ENCODE peak calls at places on chromosomes 11 and 22, in ten cellular contexts. G is GM19239, T is T-helper 2 cell, N is T1000, K is amygdala, L is lung, A is endothelial cell, O is T-helper 1 cell, W is PC-3, X is AG08395. R is an unnamed sample.

GRCh38 chr11:134752964-134753804 is 341.1 kb upstream of the B3GAT1 start:
- DNase-seq in G (no peak), T (no peak), N (no peak), K (no peak), L (peak), A (no peak), O (no peak), W (no peak), X (no peak), R (no peak)

GRCh38 chr22:23385301-23386244 is 194.5 kb downstream of the IGLL1 start:
- DNase-seq in G (peak), T (peak), N (peak), K (peak), L (peak), A (peak), O (peak), W (peak), X (peak), R (peak)

GRCh38 chr22:37486224-37486845 is at the start of gene MFNG:
- DNase-seq in G (peak), T (peak), N (no peak), K (no peak), L (peak), A (peak), O (peak), W (peak), X (peak), R (peak)

GRCh38 chr11:6413791-6414231 is 5.1 kb downstream of the APBB1 start:
- DNase-seq in G (no peak), T (peak), N (no peak), K (no peak), L (no peak), A (no peak), O (peak), W (no peak), X (peak), R (no peak)

GRCh38 chr11:101555366-101555765 is 28.4 kb downstream of the TRPC6 start:
- DNase-seq in G (no peak), T (no peak), N (no peak), K (no peak), L (no peak), A (no peak), O (no peak), W (no peak), X (no peak), R (no peak)

GRCh38 chr11:10489444-10489785 is 34.4 kb downstream of the AMPD3 start:
- DNase-seq in G (no peak), T (no peak), N (no peak), K (no peak), L (no peak), A (no peak), O (no peak), W (no peak), X (no peak), R (no peak)

GRCh38 chr11:134363592-134363991 is 31.8 kb downstream of the GLB1L2 start:
- DNase-seq in G (no peak), T (no peak), N (no peak), K (no peak), L (no peak), A (no peak), O (no peak), W (no peak), X (no peak), R (no peak)

GRCh38 chr11:79610139-79610538 is 169.3 kb upstream of the TENM4 start:
- DNase-seq in G (no peak), T (no peak), N (no peak), K (no peak), L (no peak), A (no peak), O (no peak), W (no peak), X (no peak), R (no peak)

GRCh38 chr11:35165416-35166368 is 26.7 kb downstream of the CD44 start:
- DNase-seq in G (peak), T (peak), N (no peak), K (no peak), L (peak), A (peak), O (peak), W (peak), X (peak), R (no peak)

GRCh38 chr11:117761993-117762392 is 35.0 kb downstream of the DSCAML1 start:
- DNase-seq in G (no peak), T (no peak), N (no peak), K (no peak), L (no peak), A (no peak), O (no peak), W (no peak), X (no peak), R (no peak)

GRCh38 chr11:134580635-134581025 is 168.6 kb upstream of the B3GAT1 start:
- DNase-seq in G (no peak), T (no peak), N (no peak), K (no peak), L (peak), A (no peak), O (no peak), W (no peak), X (no peak), R (no peak)

GRCh38 chr11:121487191-121487590 is 34.4 kb upstream of the SORL1-AS1 start:
- DNase-seq in G (no peak), T (no peak), N (no peak), K (no peak), L (no peak), A (no peak), O (no peak), W (no peak), X (no peak), R (no peak)

GRCh38 chr11:7597620-7598019 is 75.7 kb downstream of the CYB5R2 start:
- DNase-seq in G (no peak), T (no peak), N (no peak), K (no peak), L (peak), A (no peak), O (no peak), W (peak), X (no peak), R (no peak)

GRCh38 chr22:27139935-27140493 is 482.6 kb downstream of the MIAT start:
- DNase-seq in G (no peak), T (no peak), N (peak), K (no peak), L (no peak), A (no peak), O (no peak), W (no peak), X (peak), R (peak)

GRCh38 chr11:66112640-66113098 is 42.6 kb downstream of the PACS1 start:
- DNase-seq in G (no peak), T (no peak), N (no peak), K (no peak), L (no peak), A (no peak), O (no peak), W (peak), X (peak), R (no peak)

GRCh38 chr11:13183094-13183825 is 94.3 kb upstream of the BMAL1 start:
- DNase-seq in G (no peak), T (no peak), N (no peak), K (no peak), L (no peak), A (no peak), O (no peak), W (peak), X (peak), R (no peak)

GRCh38 chr22:44317163-44317455 is 4.4 kb upstream of the SHISAL1 start:
- DNase-seq in G (no peak), T (no peak), N (no peak), K (no peak), L (no peak), A (no peak), O (no peak), W (no peak), X (no peak), R (no peak)

GRCh38 chr22:40040927-40041326 is 46.2 kb downstream of the FAM83F start:
- DNase-seq in G (no peak), T (no peak), N (peak), K (no peak), L (no peak), A (no peak), O (no peak), W (peak), X (no peak), R (peak)

GRCh38 chr22:29658171-29658570 is 54.7 kb downstream of the NF2 start:
- DNase-seq in G (no peak), T (no peak), N (no peak), K (no peak), L (no peak), A (no peak), O (no peak), W (no peak), X (no peak), R (no peak)

GRCh38 chr11:61811831-61812230 is 5.0 kb downstream of the FADS1 start:
- DNase-seq in G (no peak), T (no peak), N (no peak), K (no peak), L (no peak), A (no peak), O (no peak), W (peak), X (no peak), R (no peak)

GRCh38 chr22:47371263-47372090 is 609.0 kb downstream of the TBC1D22A start:
- DNase-seq in G (no peak), T (no peak), N (no peak), K (no peak), L (no peak), A (no peak), O (no peak), W (no peak), X (no peak), R (peak)

GRCh38 chr22:22798716-22799115 is 88.9 kb upstream of the IGLL5 start:
- DNase-seq in G (no peak), T (no peak), N (no peak), K (no peak), L (no peak), A (no peak), O (no peak), W (no peak), X (no peak), R (no peak)

GRCh38 chr11:18144243-18144642 is 11.9 kb downstream of the MRGPRX3 start:
- DNase-seq in G (no peak), T (no peak), N (no peak), K (no peak), L (no peak), A (no peak), O (no peak), W (peak), X (no peak), R (no peak)

GRCh38 chr11:114285599-114285998 is 10.6 kb upstream of the NNMT start:
- DNase-seq in G (no peak), T (no peak), N (no peak), K (no peak), L (no peak), A (no peak), O (no peak), W (peak), X (peak), R (no peak)

GRCh38 chr11:10387209-10388083 is 67.6 kb upstream of the AMPD3 start:
- DNase-seq in G (no peak), T (no peak), N (no peak), K (no peak), L (no peak), A (no peak), O (no peak), W (peak), X (peak), R (peak)

GRCh38 chr11:128399186-128399585 is 188.2 kb downstream of the ETS1 start:
- DNase-seq in G (no peak), T (no peak), N (no peak), K (no peak), L (no peak), A (no peak), O (no peak), W (peak), X (peak), R (no peak)

GRCh38 chr11:61345954-61346814 is 13.2 kb downstream of the TKFC start:
- DNase-seq in G (no peak), T (no peak), N (no peak), K (no peak), L (no peak), A (no peak), O (no peak), W (no peak), X (no peak), R (no peak)

GRCh38 chr11:66688561-66689534 is 11.2 kb upstream of the RBM4B start:
- DNase-seq in G (no peak), T (no peak), N (no peak), K (no peak), L (no peak), A (no peak), O (no peak), W (no peak), X (no peak), R (no peak)

GRCh38 chr11:46381046-46381835 is at the start of gene MDK:
- DNase-seq in G (no peak), T (no peak), N (peak), K (no peak), L (no peak), A (peak), O (no peak), W (no peak), X (no peak), R (peak)

GRCh38 chr22:39724390-39724789 is 153.8 kb downstream of the CACNA1I start:
- DNase-seq in G (no peak), T (no peak), N (no peak), K (no peak), L (no peak), A (no peak), O (no peak), W (no peak), X (no peak), R (no peak)

GRCh38 chr11:68383976-68384501 is 71.6 kb downstream of the LRP5 start:
- DNase-seq in G (peak), T (peak), N (peak), K (no peak), L (peak), A (peak), O (peak), W (peak), X (peak), R (peak)